ENCODE peak calls at places on chromosomes 12 and 14, in eight cellular contexts. C is fibroblast of mammary gland, S is epithelial cell of esophagus, E is BE2C, O is A673, W is colonic mucosa, F is vagina, I is choroid plexus epithelial cell. U is an unnamed sample.

GRCh38 chr12:132395908-132396305 is 66.5 kb upstream of the GALNT9 start:
- DNase-seq in C (no peak), S (no peak), E (no peak), O (no peak), W (no peak), F (no peak), I (no peak), U (no peak)

GRCh38 chr14:68937790-68938514 is 41.1 kb downstream of the ACTN1 start:
- DNase-seq in C (peak; percentile 42), S (peak; percentile 50), E (peak; percentile 91), O (no peak), W (peak; percentile 85), F (no peak), I (no peak), U (peak; percentile 52)

GRCh38 chr12:122206111-122206881 is 2.8 kb downstream of the B3GNT4 start:
- DNase-seq in C (no peak), S (no peak), E (no peak), O (no peak), W (no peak), F (no peak), I (no peak), U (no peak)

GRCh38 chr12:79435742-79436141 is 255.0 kb downstream of the PAWR start:
- DNase-seq in C (no peak), S (no peak), E (no peak), O (no peak), W (no peak), F (no peak), I (peak; percentile 53), U (no peak)

GRCh38 chr12:31363826-31364225 is 37.9 kb upstream of the SINHCAF start:
- DNase-seq in C (no peak), S (no peak), E (no peak), O (no peak), W (no peak), F (no peak), I (no peak), U (no peak)

GRCh38 chr12:30757316-30757715 is 2.6 kb upstream of the CAPRIN2 start:
- DNase-seq in C (no peak), S (no peak), E (no peak), O (no peak), W (no peak), F (no peak), I (no peak), U (no peak)

GRCh38 chr14:103281496-103282231 is 52.4 kb upstream of the EIF5 start:
- DNase-seq in C (peak; percentile 49), S (peak; percentile 30), E (peak; percentile 60), O (peak; percentile 77), W (peak; percentile 42), F (peak; percentile 95), I (peak; percentile 79), U (peak; percentile 14)

GRCh38 chr12:29578070-29578469 is 80.6 kb upstream of the OVCH1 start:
- DNase-seq in C (no peak), S (no peak), E (no peak), O (no peak), W (no peak), F (no peak), I (peak; percentile 84), U (no peak)

GRCh38 chr14:79643132-79643531 is 568.2 kb downstream of the DIO2 start:
- DNase-seq in C (no peak), S (no peak), E (no peak), O (no peak), W (no peak), F (no peak), I (no peak), U (no peak)

GRCh38 chr12:111312016-111312415 is 56.9 kb downstream of the PHETA1 start:
- DNase-seq in C (no peak), S (no peak), E (no peak), O (no peak), W (no peak), F (no peak), I (no peak), U (no peak)

GRCh38 chr12:93198086-93198485 is 179.6 kb upstream of the NUDT4 start:
- DNase-seq in C (peak; percentile 86), S (peak; percentile 53), E (no peak), O (no peak), W (no peak), F (no peak), I (peak; percentile 66), U (peak; percentile 72)

GRCh38 chr14:100537701-100538565 is 49.3 kb downstream of the BEGAIN start:
- DNase-seq in C (no peak), S (no peak), E (peak; percentile 10), O (no peak), W (peak; percentile 14), F (no peak), I (no peak), U (no peak)

GRCh38 chr14:78175412-78175811 is 5.2 kb downstream of the NRXN3 start:
- DNase-seq in C (no peak), S (no peak), E (no peak), O (no peak), W (no peak), F (no peak), I (no peak), U (no peak)

GRCh38 chr14:68284333-68284732 is 464.8 kb downstream of the RAD51B start:
- DNase-seq in C (no peak), S (no peak), E (no peak), O (no peak), W (no peak), F (no peak), I (no peak), U (no peak)

GRCh38 chr12:3300833-3301401 is 190.1 kb upstream of the PRMT8 start:
- DNase-seq in C (no peak), S (no peak), E (no peak), O (no peak), W (no peak), F (no peak), I (no peak), U (no peak)
- TF ChIP-seq CTCF in C (no peak), S (no peak), E (no peak), O (no peak), W (no peak), F (no peak), I (no peak), U (no peak)

DNA sequence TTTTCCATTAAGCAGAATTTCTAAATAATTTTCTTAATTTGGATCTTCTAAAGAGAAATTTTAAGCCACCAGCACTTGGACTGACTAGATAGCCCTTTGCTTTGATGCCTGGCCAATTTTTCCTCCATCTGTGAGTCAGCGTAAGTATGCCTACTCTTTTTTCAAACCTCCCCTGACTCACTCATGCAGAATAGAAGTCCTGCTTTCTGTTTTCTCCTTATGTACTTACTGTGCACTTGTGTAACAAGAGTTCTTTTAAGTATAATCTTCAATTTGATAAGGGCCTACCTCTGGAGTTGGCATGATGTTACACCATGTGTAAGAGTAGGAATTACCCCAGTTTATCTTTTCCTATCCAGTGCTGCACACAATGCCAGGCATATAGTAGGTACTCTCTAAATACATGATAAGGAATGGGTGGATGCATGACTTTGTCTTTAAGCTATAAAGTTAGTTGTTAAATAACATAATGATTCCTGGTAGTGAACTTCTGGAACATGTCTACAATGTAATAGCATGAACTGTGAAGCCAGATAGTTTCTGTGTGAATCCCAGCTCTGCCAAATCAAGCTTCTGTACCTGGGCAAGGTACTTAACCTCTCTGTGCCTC is 329.6 kb downstream of the TMTC2 start:
- DNase-seq in C (peak; percentile 93), S (peak; percentile 92), E (peak; percentile 28), O (peak; percentile 35), W (no peak), F (no peak), I (peak; percentile 93), U (peak; percentile 90)
- H3K4me3 ChIP-seq in C (no peak overlapping the region), S (no peak overlapping the region), E (no peak overlapping the region), O (no peak overlapping the region), W (no peak overlapping the region), F (no peak overlapping the region), I (no peak overlapping the region), U (peak overlapping the region; percentile 22)

GRCh38 chr12:68446379-68446778 is 114.2 kb upstream of the MDM1 start:
- DNase-seq in C (no peak), S (no peak), E (no peak), O (no peak), W (no peak), F (no peak), I (no peak), U (no peak)

GRCh38 chr12:68447807-68448138 is 115.6 kb upstream of the MDM1 start:
- DNase-seq in C (no peak), S (no peak), E (no peak), O (no peak), W (no peak), F (no peak), I (no peak), U (no peak)

GRCh38 chr12:68445836-68446235 is 113.7 kb upstream of the MDM1 start:
- DNase-seq in C (peak; percentile 61), S (no peak), E (no peak), O (no peak), W (no peak), F (no peak), I (peak; percentile 36), U (no peak)

GRCh38 chr12:68449196-68449595 is 117.0 kb upstream of the MDM1 start:
- DNase-seq in C (no peak), S (no peak), E (no peak), O (no peak), W (no peak), F (no peak), I (no peak), U (no peak)

GRCh38 chr12:68446896-68447806 is 115.0 kb upstream of the MDM1 start:
- DNase-seq in C (peak; percentile 31), S (no peak), E (no peak), O (peak; percentile 60), W (no peak), F (no peak), I (peak; percentile 48), U (no peak)
- TF ChIP-seq CTCF in C (no peak), S (no peak), E (no peak), O (no peak), W (no peak), F (no peak), I (no peak), U (no peak)

DNA sequence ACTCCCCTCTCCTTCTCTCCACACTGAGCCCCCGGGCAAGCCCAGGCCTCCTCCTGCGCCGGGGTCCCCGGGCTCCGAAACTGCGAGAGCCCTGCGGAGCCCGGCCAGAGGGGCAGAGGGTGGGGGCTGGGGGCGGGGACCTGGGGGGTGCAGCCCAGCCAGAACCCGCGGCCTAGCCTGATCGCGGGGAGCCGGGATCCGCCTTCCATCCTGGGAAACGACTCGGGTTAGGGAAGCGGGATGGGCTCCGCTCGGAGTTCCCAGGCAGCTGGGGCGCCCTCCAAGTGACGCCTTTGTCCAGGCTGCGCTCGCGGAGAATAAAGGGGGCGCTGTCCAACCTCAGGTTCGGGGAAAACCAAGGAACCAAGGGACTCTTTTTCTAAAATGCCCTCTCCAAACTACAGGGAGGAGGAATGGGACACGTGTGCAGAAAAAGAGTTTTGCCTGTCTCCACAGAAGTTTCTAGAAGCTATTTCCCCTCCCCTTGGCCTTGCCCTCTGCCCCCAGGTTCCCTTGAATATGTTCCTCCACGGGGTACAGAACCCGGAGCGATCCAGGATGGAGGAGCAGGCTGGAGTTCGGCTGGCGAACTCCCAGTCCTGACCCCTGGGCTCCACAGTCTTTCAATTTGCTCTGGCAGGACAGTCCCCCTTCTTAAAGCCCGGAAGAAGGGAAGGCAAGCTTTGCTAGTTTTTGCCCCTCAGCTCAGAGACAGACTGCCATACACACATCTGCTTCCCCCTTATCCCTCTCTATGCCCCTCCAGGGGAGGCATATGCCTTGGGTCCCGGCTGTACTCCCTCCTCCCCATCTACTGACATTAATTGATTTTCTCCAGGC is 13.9 kb downstream of the NKX2-1 start:
- DNase-seq in C (no peak), S (no peak), E (no peak), O (no peak), W (no peak), F (no peak), I (no peak), U (no peak)
- H3K4me3 ChIP-seq in C (no peak overlapping the region), S (no peak overlapping the region), E (no peak overlapping the region), O (no peak overlapping the region), W (no peak overlapping the region), F (peak overlapping the region; percentile 22), I (no peak overlapping the region), U (no peak overlapping the region)